ENCODE peak calls at places on chromosomes 6 and 20, in four cellular contexts. K is IMR-90; Z is endothelial cell; S is activated CD8-positive, alpha-beta T cell treated with anti-CD3 and anti-CD28 coated beads for 36 hours. F is an unnamed sample.

GRCh38 chr6:113719056-113719455 is 138.1 kb upstream of the MARCKS start:
- DNase-seq in Z (no peak), S (no peak), K (peak), F (no peak)

GRCh38 chr20:44532248-44532980 is 10.5 kb upstream of the SERINC3 start:
- DNase-seq in K (no peak), Z (no peak), S (no peak), F (no peak)

GRCh38 chr6:149264629-149265028 is 52.9 kb upstream of the TAB2 start:
- DNase-seq in S (peak), Z (no peak), K (no peak), F (no peak)

GRCh38 chr6:92495246-92495645 is 924.1 kb downstream of the EPHA7 start:
- DNase-seq in Z (no peak), S (no peak), K (no peak), F (no peak)

GRCh38 chr6:30560930-30561329 is 3.8 kb downstream of the PRR3 start:
- DNase-seq in K (no peak), Z (no peak), S (no peak), F (no peak)

GRCh38 chr6:21870071-21870729 is 276.6 kb downstream of the SOX4 start:
- DNase-seq in S (no peak), K (no peak), Z (no peak), F (peak)

GRCh38 chr20:44805991-44806729 is 4.2 kb downstream of the RIMS4 start:
- DNase-seq in S (no peak), K (peak), Z (no peak), F (peak)

GRCh38 chr6:168451805-168452204 is 10.8 kb downstream of the SMOC2 start:
- DNase-seq in K (no peak), S (no peak), Z (no peak), F (no peak)

GRCh38 chr6:137541531-137541930 is 47.3 kb upstream of the OLIG3 start:
- DNase-seq in K (no peak), S (no peak), Z (no peak), F (no peak)

GRCh38 chr20:23436681-23437080 is 2.8 kb upstream of the CSTL1 start:
- DNase-seq in Z (peak), S (no peak), K (no peak), F (no peak)

GRCh38 chr6:146289816-146290588 is 253.6 kb upstream of the RAB32 start:
- DNase-seq in S (no peak), Z (no peak), K (peak), F (no peak)

GRCh38 chr6:40695114-40695513 is 108.0 kb upstream of the LRFN2 start:
- DNase-seq in K (peak), S (no peak), Z (peak), F (peak)

GRCh38 chr20:23363257-23363649 is 1.3 kb downstream of the GZF1 start:
- DNase-seq in S (no peak), K (no peak), Z (no peak), F (peak)

GRCh38 chr6:133890941-133891813 is 2.3 kb downstream of the TCF21 start:
- DNase-seq in Z (peak), S (peak), K (peak), F (no peak)

GRCh38 chr6:155106456-155107107 is 111.5 kb downstream of the TIAM2 start:
- DNase-seq in K (no peak), Z (no peak), S (no peak), F (no peak)

GRCh38 chr6:139409026-139409425 is 34.6 kb upstream of the CITED2 start:
- DNase-seq in K (peak), Z (no peak), S (no peak), F (no peak)

GRCh38 chr6:19873031-19873430 is 35.9 kb downstream of the ID4 start:
- DNase-seq in K (no peak), S (no peak), Z (peak), F (no peak)
- TF ChIP-seq CTCF in K (peak), S (no peak), Z (peak), F (no peak)

GRCh38 chr6:122372647-122373046 is 26.8 kb upstream of the HSF2 start:
- DNase-seq in Z (no peak), K (peak), S (no peak), F (no peak)
- TF ChIP-seq CTCF in Z (peak), K (peak), S (no peak), F (no peak)

GRCh38 chr20:32190608-32191415 is 16.7 kb downstream of the PLAGL2 start:
- DNase-seq in K (no peak), S (no peak), Z (no peak), F (no peak)
- TF ChIP-seq CTCF in K (no peak), S (no peak), Z (no peak), F (no peak)

GRCh38 chr20:32623667-32624157 is 38.6 kb upstream of the NOL4L start:
- DNase-seq in K (no peak), S (no peak), Z (no peak), F (no peak)
- TF ChIP-seq CTCF in K (no peak), S (no peak), Z (no peak), F (no peak)

GRCh38 chr6:163635315-163635714 is 220.8 kb downstream of the QKI start:
- DNase-seq in S (no peak), Z (no peak), K (no peak), F (no peak)

GRCh38 chr6:163634514-163635171 is 220.1 kb downstream of the QKI start:
- DNase-seq in S (no peak), Z (no peak), K (no peak), F (no peak)

GRCh38 chr6:163637524-163637923 is 223.0 kb downstream of the QKI start:
- DNase-seq in K (no peak), S (no peak), Z (no peak), F (peak)

GRCh38 chr6:163640641-163641040 is 226.1 kb downstream of the QKI start:
- DNase-seq in S (no peak), Z (no peak), K (no peak), F (no peak)

GRCh38 chr6:163635731-163636344 is 221.3 kb downstream of the QKI start:
- DNase-seq in S (no peak), Z (no peak), K (no peak), F (no peak)
- TF ChIP-seq CTCF in S (no peak), Z (no peak), K (no peak), F (no peak)

GRCh38 chr6:3456794-3457709 is at the start of gene SLC22A23:
- DNase-seq in S (peak), K (no peak), Z (peak), F (peak)
- TF ChIP-seq CTCF in S (peak), K (peak), Z (peak), F (peak)

GRCh38 chr6:100657678-100658330 is 193.1 kb upstream of the SIM1 start:
- DNase-seq in Z (no peak), S (no peak), K (peak), F (peak)
- TF ChIP-seq CTCF in Z (peak), S (peak), K (peak), F (peak)

GRCh38 chr6:19986691-19987438 is 149.7 kb downstream of the ID4 start:
- DNase-seq in S (no peak), Z (no peak), K (no peak), F (no peak)

GRCh38 chr6:19988555-19988954 is 151.4 kb downstream of the ID4 start:
- DNase-seq in Z (peak), K (peak), S (no peak), F (peak)

GRCh38 chr6:19995575-19996257 is 158.5 kb downstream of the ID4 start:
- DNase-seq in K (no peak), S (no peak), Z (peak), F (no peak)

GRCh38 chr6:19994909-19995308 is 157.7 kb downstream of the ID4 start:
- DNase-seq in Z (no peak), S (no peak), K (no peak), F (no peak)

GRCh38 chr6:19991176-19991575 is 154.0 kb downstream of the ID4 start:
- DNase-seq in K (no peak), S (no peak), Z (no peak), F (no peak)
- TF ChIP-seq CTCF in K (no peak), S (no peak), Z (no peak), F (no peak)

DNA sequence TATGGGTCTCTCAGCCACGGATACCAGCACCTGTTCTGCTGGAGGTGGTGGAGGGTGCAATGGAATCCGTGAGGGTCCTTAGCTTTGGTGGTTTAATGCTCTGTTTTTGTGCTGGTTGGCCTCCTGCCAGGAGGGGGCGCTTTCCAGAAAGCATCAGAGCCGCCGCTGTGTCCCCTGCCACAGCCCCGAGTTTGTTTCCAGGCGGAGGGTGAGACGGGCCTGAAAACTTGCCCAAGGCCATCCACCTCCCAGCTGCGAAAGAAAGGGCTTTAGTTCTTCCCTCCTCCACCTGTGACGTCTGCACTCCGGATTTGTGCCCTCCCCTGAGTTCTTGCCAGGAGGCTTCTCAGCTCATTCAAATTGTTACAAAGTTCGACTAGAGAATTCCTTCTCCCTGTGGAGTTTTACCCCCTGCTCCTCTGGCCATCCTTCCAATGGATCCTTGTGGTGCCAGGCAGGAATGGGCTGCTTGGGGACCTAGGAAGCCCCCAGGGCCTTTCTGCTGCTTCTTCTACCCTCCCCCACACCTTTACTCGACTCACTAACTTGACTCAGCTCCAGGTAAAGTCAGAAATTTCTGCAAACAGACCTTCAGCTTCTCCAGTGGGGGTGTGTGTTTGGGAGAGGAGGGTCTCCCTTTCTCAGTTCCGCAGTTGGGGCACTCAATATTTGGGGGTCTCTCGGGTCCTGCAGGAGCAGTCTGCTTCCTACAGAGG is 873.7 kb downstream of the KIF16B start:
- DNase-seq in K (no peak), Z (no peak), S (no peak), F (no peak)
- TF ChIP-seq CTCF in K (no peak), Z (no peak), S (no peak), F (no peak)

F was measured in GM12865.